ENCODE peak calls at places on chromosome 7, in seven cellular contexts. O, R, A, F, Y, D and V are unnamed samples. For H3K4me1, the result is how much of the 10 kb centered on the place peaks cover.

GRCh38 chr7:87518735-87519134 is 43.3 kb upstream of the ABCB4 start:
- DNase-seq in O (no peak), Y (no peak), A (no peak), D (no peak), R (no peak), F (no peak), V (no peak)

GRCh38 chr7:45136106-45137060 is 21.2 kb upstream of the RAMP3 start:
- DNase-seq in O (peak), D (peak), R (no peak), Y (peak), F (peak), A (peak), V (no peak)

GRCh38 chr7:114574384-114574783 is 159.8 kb downstream of the FOXP2 start:
- DNase-seq in D (no peak), F (no peak), A (no peak), O (no peak), Y (peak), R (no peak), V (no peak)

GRCh38 chr7:72674394-72674793 is 153.6 kb downstream of the TYW1B start:
- DNase-seq in R (no peak), D (no peak), A (no peak), O (no peak), F (no peak), Y (no peak), V (no peak)

GRCh38 chr7:82530361-82530760 is 86.8 kb upstream of the CACNA2D1 start:
- DNase-seq in O (no peak), Y (no peak), D (no peak), F (no peak), A (no peak), R (no peak), V (no peak)

GRCh38 chr7:122692769-122693309 is 6.1 kb downstream of the RNF133 start:
- DNase-seq in F (no peak), D (no peak), Y (no peak), O (no peak), A (no peak), R (no peak), V (no peak)

GRCh38 chr7:1666779-1667565 is 3.1 kb upstream of the ELFN1 start:
- DNase-seq in D (no peak), O (no peak), Y (no peak), R (no peak), F (peak), A (no peak), V (peak)

GRCh38 chr7:117085769-117086463 is 132.6 kb downstream of the ST7 start:
- DNase-seq in R (no peak), F (no peak), Y (peak), A (no peak), D (no peak), O (no peak), V (no peak)

GRCh38 chr7:87113077-87113476 is 39.2 kb upstream of the DMTF1 start:
- DNase-seq in F (no peak), Y (peak), R (no peak), D (no peak), O (no peak), A (no peak), V (no peak)

GRCh38 chr7:35777121-35777520 is 23.7 kb upstream of the SEPTIN7 start:
- DNase-seq in D (no peak), F (no peak), Y (no peak), A (no peak), R (no peak), O (no peak), V (no peak)

GRCh38 chr7:2864999-2865670 is 21.0 kb upstream of the GNA12 start:
- DNase-seq in R (no peak), F (peak), D (peak), O (peak), A (peak), Y (peak), V (peak)

GRCh38 chr7:85765698-85766298 is 578.9 kb upstream of the SEMA3D start:
- DNase-seq in D (no peak), O (no peak), F (no peak), Y (no peak), A (no peak), R (no peak), V (no peak)

GRCh38 chr7:158495780-158496179 is 91.8 kb downstream of the PTPRN2 start:
- DNase-seq in Y (no peak), R (peak), D (no peak), A (no peak), F (peak), O (peak), V (no peak)

GRCh38 chr7:151436446-151437162 is 3.3 kb downstream of the CRYGN start:
- DNase-seq in Y (no peak), O (no peak), D (no peak), R (no peak), A (no peak), F (no peak), V (peak)

GRCh38 chr7:18393465-18394118 is 102.0 kb upstream of the HDAC9 start:
- DNase-seq in R (no peak), Y (no peak), F (no peak), O (no peak), A (peak), D (no peak), V (no peak)

GRCh38 chr7:99525713-99526440 is 21.4 kb downstream of the ZKSCAN5 start:
- DNase-seq in F (no peak), Y (peak), O (no peak), R (no peak), A (no peak), D (no peak), V (no peak)

GRCh38 chr7:42910306-42910705 is 1.6 kb downstream of the C7orf25 start:
- DNase-seq in Y (no peak), O (no peak), A (no peak), R (no peak), D (no peak), F (no peak), V (no peak)

GRCh38 chr7:52940511-52940910 is 94.9 kb upstream of the POM121L12 start:
- DNase-seq in O (no peak), F (no peak), Y (no peak), R (no peak), A (no peak), D (no peak), V (no peak)

GRCh38 chr7:83876593-83876992 is 227.7 kb upstream of the SEMA3E start:
- DNase-seq in R (no peak), D (no peak), F (no peak), Y (peak), A (no peak), O (no peak), V (no peak)

GRCh38 chr7:4830176-4830575 is 31.7 kb downstream of the PAPOLB start:
- DNase-seq in A (peak), O (peak), Y (peak), D (no peak), F (peak), R (peak), V (peak)

GRCh38 chr7:20314216-20314615 is 16.5 kb upstream of the ITGB8 start:
- DNase-seq in A (no peak), R (no peak), Y (no peak), O (no peak), D (no peak), F (no peak), V (no peak)

GRCh38 chr7:141702047-141702567 is at the start of gene DENND11:
- DNase-seq in Y (peak), O (peak), D (peak), R (peak), A (peak), F (peak), V (no peak)

GRCh38 chr7:27940341-27940740 is 200.4 kb downstream of the TAX1BP1 start:
- DNase-seq in A (no peak), Y (no peak), R (no peak), D (no peak), F (no peak), O (no peak), V (no peak)

GRCh38 chr7:116464375-116464774 is 35.2 kb upstream of the CAV2 start:
- DNase-seq in Y (peak), O (no peak), F (no peak), A (no peak), D (no peak), R (no peak), V (no peak)

GRCh38 chr7:6271694-6272371 is 591 bp downstream of the CYTH3 start:
- DNase-seq in O (peak), D (no peak), F (peak), Y (no peak), A (peak), R (peak), V (peak)

GRCh38 chr7:78777844-78778243 is 675.6 kb downstream of the MAGI2 start:
- DNase-seq in D (no peak), Y (no peak), R (no peak), F (no peak), A (no peak), O (no peak), V (no peak)

GRCh38 chr7:40303996-40304395 is 169.2 kb downstream of the SUGCT start:
- DNase-seq in A (peak), F (no peak), O (no peak), D (no peak), Y (no peak), R (no peak), V (no peak)

GRCh38 chr7:2614646-2615330 is 17.0 kb upstream of the TTYH3 start:
- DNase-seq in F (no peak), R (no peak), D (no peak), O (peak), A (no peak), Y (no peak), V (no peak)

GRCh38 chr7:514242-514641 is 5.4 kb downstream of the PDGFA start:
- DNase-seq in Y (no peak), A (no peak), R (no peak), F (no peak), O (no peak), D (no peak), V (no peak)

GRCh38 chr7:512541-513311 is 6.9 kb downstream of the PDGFA start:
- DNase-seq in O (peak), A (no peak), R (no peak), F (no peak), D (peak), Y (no peak), V (no peak)

GRCh38 chr7:514651-515598 is 4.7 kb downstream of the PDGFA start:
- DNase-seq in D (peak), F (no peak), A (no peak), O (no peak), R (no peak), Y (no peak), V (no peak)

GRCh38 chr7:512146-512510 is 7.5 kb downstream of the PDGFA start:
- DNase-seq in D (no peak), Y (no peak), R (no peak), F (no peak), O (no peak), A (no peak), V (no peak)

DNA sequence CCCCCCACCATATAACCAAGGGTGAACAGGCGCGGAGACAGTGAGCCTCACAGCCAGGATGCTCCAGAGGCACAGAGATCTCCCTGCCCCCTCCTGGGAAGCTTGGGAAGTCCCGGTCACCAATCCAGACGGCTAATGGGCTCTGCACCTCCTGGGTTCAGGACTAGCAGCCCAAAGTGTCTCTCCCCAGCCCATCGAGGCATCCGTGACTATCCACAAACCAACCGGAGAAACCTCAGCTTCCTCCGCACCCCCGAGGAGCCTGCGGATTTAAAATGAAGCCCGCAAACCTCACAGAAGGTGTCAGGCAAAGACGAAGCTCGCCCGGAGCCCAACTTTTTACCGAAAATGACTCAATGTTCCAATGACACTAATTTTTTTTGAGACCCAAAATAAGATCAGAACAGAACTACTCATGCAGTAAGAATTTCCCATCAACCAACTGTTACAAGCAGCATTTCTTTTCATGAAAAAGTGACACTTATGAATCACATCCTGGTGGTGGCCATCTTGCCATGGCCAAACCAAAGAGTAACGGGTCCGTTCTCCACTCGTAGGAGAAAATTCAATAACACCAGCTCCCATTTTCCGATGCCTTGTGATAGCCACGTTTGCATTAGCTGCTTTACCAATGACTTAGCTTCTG is 6.0 kb downstream of the PDGFA start:
- DNase-seq in O (no peak), D (no peak), A (no peak), F (no peak), Y (peak), R (no peak), V (no peak)
- TF ChIP-seq CTCF in O (no peak), D (no peak), A (no peak), F (no peak), Y (no peak), R (no peak), V (no peak)

GRCh38 chr7:130365511-130366441 is 14.5 kb upstream of the CPA1 start:
- DNase-seq in A (no peak), D (no peak), F (no peak), Y (peak), O (peak), R (no peak), V (peak)
- H3K4me3 ChIP-seq in A (no peak), D (no peak), F (no peak), Y (no peak), O (no peak), R (no peak), V (no peak)

GRCh38 chr7:107172318-107173032 is 3.7 kb downstream of the HBP1 start:
- DNase-seq in A (no peak), R (no peak), F (no peak), Y (no peak), O (no peak), D (no peak), V (no peak)
- H3K4me1 ChIP-seq in A (under half), R (under half), F (under half), Y (under half), O (under half), D (under half), V (half or more)

DNA sequence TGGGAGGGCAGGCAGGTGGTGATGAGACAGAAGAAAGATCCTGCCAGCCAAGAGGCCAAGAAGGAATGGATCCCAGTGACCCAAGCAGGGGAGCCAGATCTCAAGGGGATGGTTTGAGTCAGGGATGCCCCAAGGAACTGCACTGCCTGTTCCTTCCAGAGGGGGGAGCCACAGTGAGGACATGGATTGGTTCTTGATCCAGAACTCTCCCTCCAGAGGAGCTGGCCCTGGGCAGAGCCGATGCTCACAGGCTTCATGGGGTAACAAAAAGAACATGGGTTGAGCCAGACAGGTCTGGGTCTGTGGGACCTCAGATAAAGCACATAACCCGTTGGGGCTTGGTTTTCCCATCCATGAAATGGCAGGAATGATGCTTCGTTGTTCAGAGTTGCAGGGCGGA is 4.6 kb upstream of the DENND2A start:
- DNase-seq in F (no peak), A (no peak), Y (no peak), D (no peak), R (no peak), O (no peak), V (peak)
- TF ChIP-seq CTCF in F (peak), A (peak), Y (peak), D (no peak), R (peak), O (no peak), V (no peak)

GRCh38 chr7:128830231-128831177 is at the start of gene FLNC:
- DNase-seq in R (peak), O (peak), D (no peak), A (peak), F (no peak), Y (peak), V (peak)
- H3K4me3 ChIP-seq in R (peak), O (peak), D (peak), A (peak), F (peak), Y (peak), V (peak)

GRCh38 chr7:55108818-55109217 is 90.0 kb downstream of the EGFR start:
- DNase-seq in F (no peak), D (no peak), Y (no peak), R (no peak), O (no peak), A (no peak), V (no peak)
- H3K4me1 ChIP-seq in F (half or more), D (under half), Y (under half), R (under half), O (under half), A (under half), V (under half)

DNA sequence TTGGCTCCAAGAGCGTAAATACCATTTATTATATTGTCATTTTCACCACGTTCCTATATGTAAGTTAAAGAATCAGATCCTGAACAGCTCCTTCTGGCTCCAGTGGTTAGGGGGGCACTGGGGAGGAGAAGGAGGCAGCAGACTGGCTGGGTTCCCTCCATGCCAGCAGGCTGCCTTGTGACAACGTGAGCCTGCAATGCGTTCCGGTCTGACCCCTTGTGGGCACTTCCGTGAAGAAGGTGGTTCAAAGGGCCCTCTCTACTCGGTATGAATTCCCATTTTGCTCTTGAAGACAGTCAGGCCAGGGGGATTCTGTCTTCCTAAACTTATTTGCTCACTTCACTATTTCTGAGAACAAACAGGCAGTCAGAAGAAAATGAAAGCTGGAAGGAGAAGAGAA is 253.4 kb downstream of the BMPER start:
- DNase-seq in D (no peak), F (no peak), R (peak), O (no peak), Y (no peak), A (no peak), V (no peak)
- TF ChIP-seq CTCF in D (no peak), F (no peak), R (no peak), O (no peak), Y (peak), A (no peak), V (no peak)

GRCh38 chr7:30584415-30584814 is 10.3 kb upstream of the GARS1 start:
- DNase-seq in F (no peak), D (no peak), R (no peak), A (no peak), Y (no peak), O (no peak), V (no peak)
- H3K4me3 ChIP-seq in F (no peak), D (no peak), R (no peak), A (no peak), Y (no peak), O (no peak), V (no peak)

GRCh38 chr7:30458311-30458710 is 20.3 kb downstream of the NOD1 start:
- DNase-seq in A (no peak), F (no peak), R (no peak), Y (no peak), D (no peak), O (no peak), V (no peak)

GRCh38 chr7:30464231-30464660 is 14.3 kb downstream of the NOD1 start:
- DNase-seq in O (peak), R (no peak), D (no peak), Y (no peak), F (no peak), A (no peak), V (peak)

GRCh38 chr7:30459591-30460245 is 18.9 kb downstream of the NOD1 start:
- DNase-seq in R (no peak), A (peak), Y (peak), D (no peak), F (peak), O (peak), V (peak)

GRCh38 chr7:30463400-30464145 is 15.0 kb downstream of the NOD1 start:
- DNase-seq in O (no peak), Y (no peak), D (no peak), A (no peak), R (no peak), F (no peak), V (peak)

DNA sequence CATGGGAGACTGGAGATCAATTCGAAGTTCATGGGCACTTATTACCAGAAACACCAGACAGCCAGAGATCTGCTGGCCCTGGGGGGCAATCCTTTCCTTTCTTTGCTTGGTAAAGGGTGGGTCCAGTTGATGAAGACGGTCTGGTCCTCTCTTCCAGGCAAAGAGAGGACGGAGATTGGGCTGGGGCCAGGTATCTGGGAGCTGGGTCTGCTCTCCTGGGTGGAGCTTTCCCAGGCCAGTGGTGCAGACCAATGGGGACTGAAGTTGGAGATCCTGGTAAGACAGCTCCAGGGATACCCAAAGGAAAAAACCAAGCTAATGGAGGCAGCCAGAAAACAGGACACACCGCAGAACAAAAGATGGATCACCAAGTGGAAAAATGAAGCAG is 18.3 kb downstream of the NOD1 start:
- DNase-seq in A (no peak), D (no peak), F (peak), Y (no peak), R (no peak), O (no peak), V (no peak)
- H3K4me1 ChIP-seq in A (under half), D (under half), F (under half), Y (under half), R (under half), O (half or more), V (under half)

GRCh38 chr7:101156277-101156676 is 2.0 kb downstream of the AP1S1 start:
- DNase-seq in A (no peak), O (no peak), F (no peak), Y (no peak), D (no peak), R (no peak), V (no peak)
- TF ChIP-seq CTCF in A (peak), O (no peak), F (no peak), Y (peak), D (no peak), R (no peak), V (no peak)